ENCODE peak calls at places on chromosomes 2 and 18, in nine cellular contexts. X, K, Z, D, U, M, A, C and E are unnamed samples.

GRCh38 chr2:74740395-74741075 is 86.5 kb downstream of the SEMA4F start:
- DNase-seq in X (peak), K (peak), Z (peak), D (peak), U (no peak), M (no peak), A (peak), C (peak), E (peak)

GRCh38 chr18:40673150-40673549 is 1281.9 kb upstream of the PIK3C3 start:
- DNase-seq in X (no peak), K (no peak), Z (no peak), D (no peak), U (no peak), M (no peak), A (no peak), C (no peak), E (no peak)

GRCh38 chr2:241161646-241162281 is 11.5 kb downstream of the PPP1R7 start:
- DNase-seq in X (peak), K (peak), Z (peak), D (peak), U (no peak), M (no peak), A (peak), C (peak), E (peak)

GRCh38 chr2:192190474-192190873 is 4.3 kb downstream of the TMEFF2 start:
- DNase-seq in X (no peak), K (no peak), Z (peak), D (no peak), U (no peak), M (no peak), A (no peak), C (peak), E (peak)

GRCh38 chr2:172516299-172516698 is 39.6 kb upstream of the PDK1 start:
- DNase-seq in X (peak), K (no peak), Z (peak), D (no peak), U (no peak), M (no peak), A (peak), C (peak), E (peak)

GRCh38 chr2:200662727-200663126 is 76.9 kb downstream of the AOX1 start:
- DNase-seq in X (peak), K (no peak), Z (no peak), D (no peak), U (no peak), M (no peak), A (peak), C (peak), E (peak)

GRCh38 chr2:204705243-204705971 is 160.1 kb downstream of the PARD3B start:
- DNase-seq in X (peak), K (no peak), Z (no peak), D (no peak), U (no peak), M (no peak), A (no peak), C (peak), E (peak)

GRCh38 chr2:204871246-204871953 is 326.1 kb downstream of the PARD3B start:
- DNase-seq in X (no peak), K (no peak), Z (peak), D (no peak), U (peak), M (no peak), A (no peak), C (peak), E (peak)

GRCh38 chr2:240877460-240878340 is 9.1 kb downstream of the AGXT start:
- DNase-seq in X (no peak), K (no peak), Z (no peak), D (peak), U (no peak), M (no peak), A (no peak), C (no peak), E (no peak)

GRCh38 chr2:129112181-129112580 is 793.5 kb upstream of the HS6ST1 start:
- DNase-seq in X (no peak), K (no peak), Z (peak), D (no peak), U (no peak), M (no peak), A (no peak), C (no peak), E (no peak)

GRCh38 chr2:20634430-20635095 is 16.3 kb downstream of the HS1BP3 start:
- DNase-seq in X (no peak), K (no peak), Z (no peak), D (peak), U (no peak), M (no peak), A (no peak), C (peak), E (peak)

GRCh38 chr18:8800041-8800441 is 94.7 kb downstream of the MTCL1 start:
- DNase-seq in X (peak), K (no peak), Z (no peak), D (no peak), U (no peak), M (peak), A (no peak), C (peak), E (peak)

GRCh38 chr2:37836270-37836669 is 88.8 kb upstream of the RMDN2 start:
- DNase-seq in X (no peak), K (no peak), Z (no peak), D (no peak), U (no peak), M (no peak), A (no peak), C (peak), E (no peak)

GRCh38 chr2:240733803-240734495 is 42.3 kb downstream of the AQP12A start:
- DNase-seq in X (no peak), K (no peak), Z (peak), D (no peak), U (no peak), M (no peak), A (peak), C (no peak), E (no peak)

GRCh38 chr2:169637620-169638019 is 53.5 kb downstream of the PPIG start:
- DNase-seq in X (peak), K (no peak), Z (no peak), D (no peak), U (no peak), M (no peak), A (no peak), C (peak), E (no peak)

GRCh38 chr2:152432206-152432653 is 97.3 kb downstream of the FMNL2 start:
- DNase-seq in X (peak), K (no peak), Z (peak), D (no peak), U (no peak), M (no peak), A (peak), C (peak), E (peak)

GRCh38 chr2:17976871-17977746 is 98.6 kb downstream of the KCNS3 start:
- DNase-seq in X (peak), K (peak), Z (no peak), D (no peak), U (no peak), M (peak), A (peak), C (peak), E (peak)

GRCh38 chr2:84901593-84902120 is 3.8 kb upstream of the TMSB10 start:
- DNase-seq in X (peak), K (no peak), Z (no peak), D (no peak), U (no peak), M (no peak), A (no peak), C (peak), E (peak)

GRCh38 chr2:28717339-28717758 is 34.3 kb upstream of the PPP1CB start:
- DNase-seq in X (peak), K (peak), Z (peak), D (peak), U (peak), M (peak), A (peak), C (peak), E (peak)

GRCh38 chr2:216006164-216006663 is 7.1 kb downstream of the MREG start:
- DNase-seq in X (no peak), K (peak), Z (peak), D (peak), U (peak), M (peak), A (peak), C (no peak), E (no peak)

GRCh38 chr2:231930601-231931281 is 4.5 kb upstream of the NPPC start:
- DNase-seq in X (peak), K (no peak), Z (no peak), D (no peak), U (no peak), M (peak), A (peak), C (no peak), E (no peak)

GRCh38 chr2:10831387-10831985 is 18.9 kb upstream of the PDIA6 start:
- DNase-seq in X (no peak), K (no peak), Z (no peak), D (no peak), U (no peak), M (no peak), A (no peak), C (no peak), E (no peak)
- H3K4me3 ChIP-seq in X (no peak), K (no peak), Z (no peak), D (no peak), U (no peak), M (no peak), A (no peak), C (no peak), E (no peak)

GRCh38 chr2:86105969-86106945 is at the start of gene PTCD3:
- DNase-seq in X (peak), K (peak), Z (peak), D (peak), U (peak), M (peak), A (peak), C (peak), E (peak)

GRCh38 chr2:86102157-86102556 is 3.5 kb downstream of the POLR1A start:
- DNase-seq in X (no peak), K (no peak), Z (no peak), D (no peak), U (no peak), M (no peak), A (no peak), C (no peak), E (no peak)

GRCh38 chr2:86105252-86105968 is at the start of gene POLR1A:
- DNase-seq in X (peak), K (peak), Z (peak), D (peak), U (peak), M (peak), A (peak), C (peak), E (peak)

GRCh38 chr2:86107031-86107430 is 996 bp downstream of the PTCD3 start:
- DNase-seq in X (no peak), K (no peak), Z (peak), D (no peak), U (no peak), M (no peak), A (no peak), C (no peak), E (no peak)
- H3K4me3 ChIP-seq in X (peak), K (peak), Z (peak), D (peak), U (peak), M (peak), A (peak), C (peak), E (peak)

GRCh38 chr2:174338155-174338495 is 3.4 kb downstream of the SP9 start:
- DNase-seq in X (no peak), K (no peak), Z (no peak), D (no peak), U (no peak), M (no peak), A (no peak), C (no peak), E (no peak)
- H3K4me3 ChIP-seq in X (no peak), K (no peak), Z (peak), D (no peak), U (no peak), M (no peak), A (peak), C (no peak), E (no peak)

GRCh38 chr2:46655551-46656436 is 176.4 kb downstream of the TMEM247 start:
- DNase-seq in X (peak), K (no peak), Z (no peak), D (no peak), U (no peak), M (no peak), A (peak), C (peak), E (no peak)
- H3K4me3 ChIP-seq in X (no peak), K (no peak), Z (no peak), D (no peak), U (no peak), M (no peak), A (no peak), C (no peak), E (no peak)

GRCh38 chr2:209790066-209790728 is 18.6 kb downstream of the UNC80 start:
- DNase-seq in X (no peak), K (no peak), Z (peak), D (no peak), U (no peak), M (no peak), A (no peak), C (no peak), E (no peak)
- H3K4me3 ChIP-seq in X (no peak), K (peak), Z (peak), D (peak), U (no peak), M (no peak), A (peak), C (no peak), E (no peak)

GRCh38 chr2:104891145-104891544 is 37.2 kb downstream of the POU3F3 start:
- DNase-seq in X (no peak), K (no peak), Z (no peak), D (no peak), U (no peak), M (no peak), A (no peak), C (no peak), E (no peak)
- H3K4me3 ChIP-seq in X (no peak), K (no peak), Z (no peak), D (no peak), U (no peak), M (no peak), A (no peak), C (no peak), E (no peak)

DNA sequence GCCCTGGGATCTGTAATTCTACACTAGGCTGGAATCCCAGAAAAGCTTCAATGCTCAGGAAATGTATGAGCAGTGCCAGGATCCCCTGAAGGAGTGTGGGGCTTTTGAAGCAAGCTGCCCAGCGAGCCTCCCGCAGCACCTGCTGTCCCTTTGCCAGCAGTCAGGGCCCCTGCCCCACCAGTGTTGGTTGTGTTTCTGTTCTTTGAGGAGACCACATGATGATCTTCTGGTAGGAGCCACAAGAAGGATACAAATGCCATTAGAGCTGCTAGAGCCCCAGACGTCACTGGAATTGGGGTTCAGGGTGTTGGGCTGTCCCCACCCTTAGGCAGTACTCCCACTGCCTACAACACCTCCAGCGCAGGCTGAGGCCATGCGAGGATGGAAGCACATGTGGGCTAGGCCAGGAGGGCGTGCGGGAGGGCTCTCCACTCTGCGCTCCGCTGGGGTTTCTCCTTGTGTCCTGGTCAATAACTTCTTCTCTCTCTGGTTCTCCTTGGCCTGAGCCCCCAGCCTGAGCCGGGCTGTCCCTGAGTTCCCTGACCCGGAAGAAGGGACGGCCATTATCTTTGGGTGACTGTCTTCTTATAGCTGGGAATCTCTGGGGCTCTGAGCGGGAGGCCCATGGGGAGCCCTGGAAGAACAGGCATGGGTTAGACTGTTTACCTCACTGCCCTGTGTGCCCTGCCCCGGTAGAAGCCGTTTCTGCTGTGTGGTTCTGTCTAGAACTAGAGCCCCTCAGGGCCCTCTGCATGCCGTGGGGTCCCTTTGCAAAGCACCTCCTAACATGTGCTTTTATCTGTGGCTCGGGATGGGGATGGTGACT is 73.9 kb downstream of the LRRFIP1 start:
- DNase-seq in X (no peak), K (no peak), Z (no peak), D (no peak), U (no peak), M (peak), A (no peak), C (no peak), E (no peak)
- H3K4me3 ChIP-seq in X (no peak), K (no peak), Z (peak), D (no peak), U (no peak), M (no peak), A (no peak), C (no peak), E (no peak)

GRCh38 chr2:160111951-160112798 is 49.8 kb upstream of the PLA2R1 start:
- DNase-seq in X (no peak), K (no peak), Z (no peak), D (no peak), U (no peak), M (no peak), A (no peak), C (no peak), E (no peak)
- H3K4me3 ChIP-seq in X (no peak), K (no peak), Z (no peak), D (no peak), U (no peak), M (no peak), A (no peak), C (no peak), E (no peak)

GRCh38 chr2:226300487-226300886 is 499.1 kb downstream of the IRS1 start:
- DNase-seq in X (no peak), K (no peak), Z (no peak), D (no peak), U (peak), M (no peak), A (no peak), C (no peak), E (no peak)

GRCh38 chr2:226299771-226300170 is 499.8 kb downstream of the IRS1 start:
- DNase-seq in X (no peak), K (no peak), Z (no peak), D (no peak), U (no peak), M (no peak), A (no peak), C (no peak), E (no peak)

DNA sequence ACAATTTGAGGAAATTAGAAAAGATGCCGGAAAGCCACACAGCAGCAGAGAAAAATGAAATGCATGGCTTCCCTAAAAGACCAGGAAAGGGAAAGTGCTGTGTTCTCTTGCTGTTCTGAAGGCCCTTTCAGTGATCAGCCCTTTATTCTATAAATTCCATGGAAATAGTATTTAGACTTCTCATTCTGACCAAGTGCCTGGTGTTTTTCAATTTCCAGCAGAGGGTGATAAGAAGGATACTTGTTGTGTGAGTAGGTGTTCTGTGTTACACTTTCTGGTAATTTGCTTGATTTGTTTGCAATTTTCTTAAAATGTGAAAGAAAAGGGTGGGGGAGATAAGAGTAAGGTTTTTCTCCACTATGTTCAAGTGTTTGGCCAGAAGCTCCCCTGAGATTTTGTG is 504.5 kb downstream of the IRS1 start:
- DNase-seq in X (no peak), K (no peak), Z (no peak), D (no peak), U (no peak), M (no peak), A (no peak), C (no peak), E (no peak)
- H3K4me3 ChIP-seq in X (no peak), K (no peak), Z (no peak), D (no peak), U (no peak), M (no peak), A (no peak), C (no peak), E (no peak)